ENCODE peak calls at places on chromosomes 5 and 9, in five cellular contexts. X, T, W, H and I are unnamed samples.
A peak's percentile ranks its signal among the peaks of the same experiment; 100 is the strongest.

GRCh38 chr5:180340856-180341255 is 12.3 kb downstream of the GFPT2 start:
- DNase-seq in X (no peak), T (no peak), W (no peak), H (no peak), I (no peak)

GRCh38 chr5:165457854-165458481 is 1952.5 kb downstream of the MAT2B start:
- DNase-seq in X (peak; percentile 31), T (no peak), W (peak; percentile 20), H (no peak), I (no peak)

GRCh38 chr5:35855221-35855620 is 1.5 kb upstream of the IL7R start:
- DNase-seq in X (no peak), T (no peak), W (no peak), H (no peak), I (no peak)

GRCh38 chr9:14346301-14346721 is 32.4 kb upstream of the NFIB start:
- DNase-seq in X (no peak), T (no peak), W (no peak), H (no peak), I (peak; percentile 41)

GRCh38 chr5:64742411-64742810 is 26.1 kb downstream of the SREK1IP1 start:
- DNase-seq in X (no peak), T (no peak), W (no peak), H (no peak), I (no peak)

GRCh38 chr5:90477073-90477472 is 2.4 kb downstream of the POLR3G start:
- DNase-seq in X (peak; percentile 45), T (no peak), W (no peak), H (no peak), I (no peak)

GRCh38 chr5:176912115-176912514 is 13.0 kb upstream of the HK3 start:
- DNase-seq in X (no peak), T (no peak), W (no peak), H (no peak), I (no peak)

GRCh38 chr9:108322326-108323098 is 533.3 kb downstream of the ACTL7B start:
- DNase-seq in X (peak; percentile 13), T (no peak), W (no peak), H (no peak), I (no peak)

GRCh38 chr9:137788561-137789294 is 88.9 kb upstream of the CACNA1B start:
- DNase-seq in X (no peak), T (no peak), W (no peak), H (no peak), I (no peak)

GRCh38 chr9:38126730-38127129 is 57.7 kb upstream of the SHB start:
- DNase-seq in X (no peak), T (no peak), W (no peak), H (no peak), I (no peak)

GRCh38 chr5:154194348-154195329 is 4.1 kb downstream of the GALNT10 start:
- DNase-seq in X (no peak), T (no peak), W (no peak), H (no peak), I (no peak)

GRCh38 chr5:157390179-157390923 is 69.7 kb upstream of the NIPAL4 start:
- DNase-seq in X (no peak), T (no peak), W (no peak), H (no peak), I (no peak)

GRCh38 chr5:128591598-128592455 is 53.8 kb upstream of the FBN2 start:
- DNase-seq in X (no peak), T (no peak), W (no peak), H (no peak), I (no peak)

GRCh38 chr9:86720893-86721698 is 226.2 kb downstream of the GAS1 start:
- DNase-seq in X (no peak), T (no peak), W (no peak), H (no peak), I (no peak)

GRCh38 chr9:118422513-118422912 is 718.3 kb downstream of the TLR4 start:
- DNase-seq in X (no peak), T (no peak), W (no peak), H (no peak), I (no peak)

GRCh38 chr5:66807743-66808142 is 211.6 kb downstream of the MAST4 start:
- DNase-seq in X (peak; percentile 17), T (peak; percentile 35), W (no peak), H (peak; percentile 22), I (peak; percentile 30)

GRCh38 chr9:6384732-6385131 is 28.3 kb upstream of the UHRF2 start:
- DNase-seq in X (no peak), T (no peak), W (no peak), H (no peak), I (no peak)

GRCh38 chr5:14745753-14746152 is 81.2 kb downstream of the OTULIN start:
- DNase-seq in X (no peak), T (no peak), W (no peak), H (no peak), I (no peak)

GRCh38 chr5:99248066-99248465 is 319.3 kb upstream of the CHD1 start:
- DNase-seq in X (no peak), T (no peak), W (no peak), H (no peak), I (no peak)

GRCh38 chr5:112973036-112973435 is 3.6 kb upstream of the DCP2 start:
- DNase-seq in X (no peak), T (no peak), W (no peak), H (no peak), I (no peak)